ENCODE peak calls at places on chromosome 13, in ten cellular contexts. W is heart right ventricle; P is OCI-LY7; U is CD4-positive, alpha-beta memory T cell; S is naive thymus-derived CD4-positive, alpha-beta T cell; I is IMR-90; L is fibroblast of lung; Y is colonic mucosa; A is HepG2; E is CD8-positive, alpha-beta memory T cell. R is an unnamed sample.

GRCh38 chr13:40986328-40986856 is 32.7 kb downstream of the ELF1 start:
- DNase-seq in W (no peak), Y (no peak), S (no peak), L (peak; percentile 47), P (no peak), I (peak; percentile 76), U (no peak), A (peak; percentile 73), E (no peak), R (peak; percentile 69)

GRCh38 chr13:94641432-94641941 is 39.8 kb downstream of the GPR180 start:
- DNase-seq in S (no peak), U (no peak), I (peak; percentile 86), L (peak; percentile 76), Y (no peak), A (no peak), P (no peak), E (no peak), W (no peak), R (no peak)

GRCh38 chr13:49370390-49370789 is 73.5 kb downstream of the CAB39L start:
- DNase-seq in U (no peak), Y (no peak), W (no peak), P (peak; percentile 21), E (no peak), S (no peak), I (no peak), L (no peak), A (no peak), R (no peak)

GRCh38 chr13:85816413-85816812 is 17.2 kb upstream of the SLITRK6 start:
- DNase-seq in W (no peak), Y (no peak), E (no peak), L (no peak), A (no peak), P (no peak), U (no peak), I (no peak), S (no peak), R (no peak)

GRCh38 chr13:106028916-106029315 is 506.5 kb downstream of the EFNB2 start:
- DNase-seq in I (no peak), P (no peak), A (no peak), Y (no peak), U (no peak), E (no peak), W (no peak), S (no peak), L (peak; percentile 80), R (no peak)

GRCh38 chr13:42539670-42540069 is 34.3 kb upstream of the TNFSF11 start:
- DNase-seq in I (no peak), A (no peak), E (no peak), L (peak; percentile 35), P (no peak), Y (no peak), W (no peak), S (no peak), U (no peak), R (no peak)

GRCh38 chr13:52001120-52001731 is 10.0 kb downstream of the ATP7B start:
- DNase-seq in S (no peak), I (peak; percentile 49), L (peak; percentile 39), U (no peak), A (peak; percentile 59), P (peak; percentile 75), E (no peak), Y (no peak), W (no peak), R (peak; percentile 66)

GRCh38 chr13:31131470-31131961 is 30.2 kb downstream of the HSPH1 start:
- DNase-seq in L (no peak), A (no peak), I (no peak), W (no peak), U (no peak), S (no peak), P (peak; percentile 4), E (no peak), Y (no peak), R (no peak)

GRCh38 chr13:59996461-59996860 is 167.3 kb downstream of the DIAPH3 start:
- DNase-seq in P (no peak), S (no peak), L (no peak), W (no peak), U (no peak), E (no peak), Y (no peak), A (no peak), I (no peak), R (no peak)

GRCh38 chr13:109145631-109146030 is 516.2 kb downstream of the MYO16 start:
- DNase-seq in Y (peak; percentile 35), E (no peak), A (peak; percentile 13), L (peak; percentile 64), P (peak; percentile 50), W (peak; percentile 42), I (peak; percentile 72), U (no peak), S (no peak), R (peak; percentile 51)

GRCh38 chr13:40130871-40131636 is 475.6 kb downstream of the COG6 start:
- DNase-seq in U (no peak), P (no peak), L (peak; percentile 68), Y (no peak), I (no peak), W (no peak), A (peak; percentile 36), S (no peak), E (no peak), R (no peak)

GRCh38 chr13:54383604-54384003 is 1355.0 kb downstream of the OLFM4 start:
- DNase-seq in L (no peak), A (no peak), I (no peak), W (no peak), Y (no peak), S (no peak), E (no peak), U (no peak), P (no peak), R (no peak)

GRCh38 chr13:83773961-83774360 is 108.3 kb downstream of the SLITRK1 start:
- DNase-seq in P (no peak), W (no peak), U (no peak), I (peak; percentile 17), L (no peak), A (no peak), E (no peak), S (no peak), Y (no peak), R (no peak)

GRCh38 chr13:70932511-70932910 is 824.3 kb upstream of the KLHL1 start:
- DNase-seq in S (no peak), I (no peak), E (no peak), P (no peak), W (no peak), A (no peak), U (no peak), L (no peak), Y (no peak), R (no peak)

GRCh38 chr13:112970552-112971287 is 1.7 kb downstream of the MCF2L start:
- DNase-seq in S (no peak), P (no peak), A (no peak), Y (no peak), L (no peak), E (no peak), I (no peak), W (no peak), U (no peak), R (no peak)

GRCh38 chr13:24392972-24393371 is 83.6 kb downstream of the C1QTNF9 start:
- DNase-seq in E (no peak), U (no peak), L (no peak), Y (no peak), W (no peak), S (no peak), A (no peak), P (no peak), I (no peak), R (peak; percentile 22)

DNA sequence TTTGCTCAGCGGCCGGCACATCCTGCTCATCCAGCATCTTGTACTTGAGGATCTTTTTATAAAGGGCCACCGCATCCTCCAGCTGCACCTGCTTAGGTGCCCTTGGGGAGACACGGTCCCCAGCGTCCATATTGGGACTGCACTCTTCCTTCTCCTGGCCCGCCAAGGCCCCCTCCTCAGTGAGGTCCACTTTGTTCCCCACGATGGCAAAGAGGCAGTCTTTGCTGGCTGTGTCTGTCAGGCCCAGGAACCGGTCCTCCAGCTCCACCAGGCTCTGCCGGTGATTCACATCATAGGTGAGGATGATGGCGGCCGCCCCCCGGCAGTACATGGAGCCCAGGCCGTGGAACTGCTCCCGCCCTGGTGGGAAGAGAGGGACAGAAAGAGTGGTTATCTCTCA is 37.7 kb downstream of the RAB20 start:
- DNase-seq in P (no peak), E (no peak), I (no peak), W (no peak), L (no peak), S (no peak), A (no peak), Y (no peak), U (no peak), R (no peak)
- H3K27ac ChIP-seq in P (no peak overlapping the region), E (no peak overlapping the region), I (no peak overlapping the region), W (peak overlapping the region; percentile 88), L (no peak overlapping the region), S (no peak overlapping the region), A (no peak overlapping the region), Y (peak overlapping the region; percentile 84), U (no peak overlapping the region), R (no peak overlapping the region)

DNA sequence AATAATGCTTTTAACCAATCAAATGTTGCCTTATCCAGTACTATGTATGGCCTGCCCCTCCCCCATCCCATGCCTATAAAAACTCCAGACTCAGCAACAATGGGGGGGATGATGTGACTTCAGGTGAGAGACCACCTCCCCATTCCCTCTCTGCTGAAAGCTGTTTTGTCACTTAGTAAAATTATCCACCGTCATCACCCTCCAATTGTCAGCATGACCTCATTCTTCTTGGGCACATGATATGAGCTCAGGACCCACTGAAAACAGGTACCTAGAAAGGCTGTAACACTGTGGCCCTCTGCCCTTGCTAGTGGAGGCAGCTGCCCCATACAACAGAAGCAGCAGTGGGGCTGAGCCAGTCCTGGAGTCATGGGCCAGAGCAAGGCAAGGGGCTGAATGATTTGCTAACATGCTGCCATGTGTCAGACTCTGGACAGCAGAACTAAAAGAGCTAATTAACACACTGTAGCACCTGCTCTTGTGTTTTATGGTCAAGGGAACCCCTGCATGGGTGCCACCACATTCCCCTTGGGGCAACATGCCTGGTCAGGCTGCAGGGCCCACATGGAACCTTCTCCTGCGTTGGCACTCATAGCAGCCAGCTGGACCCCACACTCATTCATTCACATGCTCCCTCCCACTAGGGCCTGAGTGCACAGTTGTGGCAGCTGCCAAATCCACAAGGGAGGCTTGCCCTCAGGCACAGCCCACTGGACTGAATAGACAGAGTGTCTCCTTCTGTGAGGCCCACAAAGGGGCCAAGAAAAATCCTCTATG is 722.2 kb upstream of the PCDH20 start:
- DNase-seq in W (no peak), U (no peak), L (no peak), A (no peak), S (no peak), P (no peak), I (no peak), E (no peak), Y (no peak), R (peak; percentile 85)
- H3K9me3 ChIP-seq in W (peaks cover 28% of the 10 kb centered on the region), U (no peaks in the 10 kb centered on the region), L (no peaks in the 10 kb centered on the region), A (peaks cover 13% of the 10 kb centered on the region), S (no peaks in the 10 kb centered on the region), P (peaks cover 57% of the 10 kb centered on the region), I (peaks cover 6% of the 10 kb centered on the region), E (no peaks in the 10 kb centered on the region), Y (no peaks in the 10 kb centered on the region), R (peaks cover 10% of the 10 kb centered on the region)

GRCh38 chr13:99357149-99357596 is 50.0 kb upstream of the GPR183 start:
- DNase-seq in A (no peak), Y (no peak), U (peak; percentile 84), S (no peak), I (peak; percentile 91), W (no peak), L (peak; percentile 89), P (no peak), E (peak; percentile 81), R (no peak)
- H3K4me3 ChIP-seq in A (no peak overlapping the region), Y (no peak overlapping the region), U (peak overlapping the region; percentile 37), S (peak overlapping the region; percentile 25), I (no peak overlapping the region), W (no peak overlapping the region), L (no peak overlapping the region), P (no peak overlapping the region), E (peak overlapping the region; percentile 43), R (no peak overlapping the region)

GRCh38 chr13:114115796-114116195 is 16.6 kb downstream of the RASA3 start:
- DNase-seq in A (no peak), E (peak; percentile 42), Y (no peak), U (no peak), P (no peak), L (no peak), W (peak; percentile 2), S (no peak), I (no peak), R (no peak)
- H3K27ac ChIP-seq in A (no peak overlapping the region), E (peak overlapping the region; percentile 24), Y (no peak overlapping the region), U (no peak overlapping the region), P (no peak overlapping the region), L (peak overlapping the region; percentile 95), W (no peak overlapping the region), S (peak overlapping the region; percentile 51), I (peak overlapping the region; percentile 82), R (no peak overlapping the region)